ENCODE peak calls at places on chromosomes 3 and 15, in six cellular contexts. F is activated naive CD4-positive, alpha-beta T cell treated with anti-CD3 and anti-CD28 coated beads, Interleukin-2, amount 50 U/mL, for 16 hours; W is effector memory CD8-positive, alpha-beta T cell; J is NCI-H1436; H is endothelial cell of umbilical vein; A is astrocyte of the spinal cord. L is an unnamed sample.

GRCh38 chr15:98150531-98150930 is 190.0 kb downstream of the ARRDC4 start:
- DNase-seq in F (no peak), W (no peak), J (no peak), H (no peak), A (no peak), L (no peak)

GRCh38 chr15:48748535-48748934 is 62.3 kb downstream of the CEP152 start:
- DNase-seq in F (no peak), W (no peak), J (no peak), H (no peak), A (peak), L (no peak)

GRCh38 chr3:182618981-182619591 is 174.2 kb upstream of the ATP11B start:
- DNase-seq in F (no peak), W (no peak), J (no peak), H (no peak), A (peak), L (peak)

GRCh38 chr3:188749010-188749617 is 422.7 kb upstream of the TPRG1 start:
- DNase-seq in F (peak), W (peak), J (no peak), H (peak), A (no peak), L (no peak)

GRCh38 chr15:77243716-77244401 is 172.9 kb upstream of the TSPAN3 start:
- DNase-seq in F (no peak), W (no peak), J (no peak), H (no peak), A (no peak), L (no peak)

GRCh38 chr15:65132841-65133549 is 613 bp downstream of the PDCD7 start:
- DNase-seq in F (peak), W (no peak), J (no peak), H (peak), A (peak), L (peak)

GRCh38 chr15:101651753-101652097 is 456 bp downstream of the TM2D3 start:
- DNase-seq in F (no peak), W (no peak), J (no peak), H (peak), A (peak), L (no peak)

GRCh38 chr3:121995190-121996137 is 26.6 kb downstream of the ILDR1 start:
- DNase-seq in F (peak), W (no peak), J (peak), H (peak), A (peak), L (peak)

GRCh38 chr3:185796431-185797107 is 28.3 kb downstream of the IGF2BP2 start:
- DNase-seq in F (no peak), W (no peak), J (no peak), H (peak), A (peak), L (peak)

GRCh38 chr3:39148116-39149058 is 5.0 kb downstream of the CSRNP1 start:
- DNase-seq in F (no peak), W (no peak), J (no peak), H (peak), A (peak), L (peak)

GRCh38 chr3:133136114-133137041 is 98.2 kb downstream of the TMEM108 start:
- DNase-seq in F (no peak), W (no peak), J (peak), H (no peak), A (peak), L (peak)

GRCh38 chr3:104628185-104628789 is 738.4 kb upstream of the ALCAM start:
- DNase-seq in F (no peak), W (no peak), J (no peak), H (peak), A (peak), L (peak)

GRCh38 chr15:22979069-22979698 is 984 bp downstream of the CYFIP1 start:
- DNase-seq in F (peak), W (peak), J (no peak), H (peak), A (peak), L (no peak)

GRCh38 chr3:13072239-13073041 is 789 bp downstream of the IQSEC1 start:
- DNase-seq in F (no peak), W (no peak), J (no peak), H (no peak), A (no peak), L (no peak)

GRCh38 chr15:77575203-77575934 is 57.3 kb downstream of the LINGO1 start:
- DNase-seq in F (no peak), W (no peak), J (peak), H (no peak), A (no peak), L (no peak)

GRCh38 chr3:155232605-155233004 is 60.9 kb downstream of the STRIT1 start:
- DNase-seq in F (no peak), W (no peak), J (no peak), H (no peak), A (peak), L (no peak)

GRCh38 chr3:186824430-186825139 is 17.9 kb upstream of the ADIPOQ start:
- DNase-seq in F (no peak), W (no peak), J (peak), H (no peak), A (no peak), L (no peak)

GRCh38 chr3:67640023-67640660 is 14.3 kb downstream of the SUCLG2 start:
- DNase-seq in F (no peak), W (no peak), J (no peak), H (no peak), A (peak), L (no peak)

GRCh38 chr15:28944696-28945300 is 59.0 kb downstream of the APBA2 start:
- DNase-seq in F (no peak), W (no peak), J (no peak), H (no peak), A (no peak), L (no peak)

GRCh38 chr3:42369304-42369703 is 41.1 kb downstream of the LYZL4 start:
- DNase-seq in F (no peak), W (no peak), J (no peak), H (no peak), A (peak), L (no peak)

GRCh38 chr15:54518145-54518941 is 540.1 kb downstream of the UNC13C start:
- DNase-seq in F (no peak), W (no peak), J (no peak), H (no peak), A (no peak), L (no peak)

GRCh38 chr3:34260266-34260990 is 462.0 kb downstream of the PDCD6IP start:
- DNase-seq in F (no peak), W (no peak), J (no peak), H (peak), A (peak), L (no peak)